ENCODE peak calls at places on chromosomes 1 and 21, in nine cellular contexts. One of them, this sample, is unnamed.

GRCh38 chr1:100760511-100760910 is 41.0 kb downstream of the VCAM1 start:
- DNase-seq in Ammon's horn: no peak
- DNase-seq in sciatic nerve: no peak
- DNase-seq in LHCN-M2: no peak
- DNase-seq in stimulated activated effector memory CD8-positive, alpha-beta T cell treated with anti-CD3 and anti-CD28 coated beads, Interleukin-12 subunit alpha, Interleukin-12 subunit beta, amount 100 ng/mL, for 72 hours: no peak
- DNase-seq in left colon: no peak
- DNase-seq in GM20000: no peak
- DNase-seq in left cardiac atrium: no peak
- DNase-seq in AG10803: no peak
- DNase-seq in this sample: no peak

GRCh38 chr1:68321084-68321685 is 88.9 kb upstream of the WLS start:
- DNase-seq in Ammon's horn: peak; percentile 77
- DNase-seq in sciatic nerve: peak; percentile 75
- DNase-seq in LHCN-M2: no peak
- DNase-seq in stimulated activated effector memory CD8-positive, alpha-beta T cell treated with anti-CD3 and anti-CD28 coated beads, Interleukin-12 subunit alpha, Interleukin-12 subunit beta, amount 100 ng/mL, for 72 hours: no peak
- DNase-seq in left colon: peak; percentile 83
- DNase-seq in GM20000: peak; percentile 16
- DNase-seq in left cardiac atrium: peak; percentile 74
- DNase-seq in AG10803: peak; percentile 60
- DNase-seq in this sample: peak; percentile 64

GRCh38 chr1:46549697-46550681 is 1.5 kb downstream of the KNCN start:
- DNase-seq in Ammon's horn: peak; percentile 72
- DNase-seq in sciatic nerve: no peak
- DNase-seq in LHCN-M2: peak; percentile 50
- DNase-seq in stimulated activated effector memory CD8-positive, alpha-beta T cell treated with anti-CD3 and anti-CD28 coated beads, Interleukin-12 subunit alpha, Interleukin-12 subunit beta, amount 100 ng/mL, for 72 hours: peak; percentile 66
- DNase-seq in left colon: no peak
- DNase-seq in GM20000: no peak
- DNase-seq in left cardiac atrium: peak; percentile 22
- DNase-seq in AG10803: peak; percentile 63
- DNase-seq in this sample: peak; percentile 45

GRCh38 chr1:154595621-154596020 is 12.4 kb downstream of the ADAR start:
- DNase-seq in Ammon's horn: no peak
- DNase-seq in sciatic nerve: no peak
- DNase-seq in LHCN-M2: peak; percentile 30
- DNase-seq in stimulated activated effector memory CD8-positive, alpha-beta T cell treated with anti-CD3 and anti-CD28 coated beads, Interleukin-12 subunit alpha, Interleukin-12 subunit beta, amount 100 ng/mL, for 72 hours: no peak
- DNase-seq in left colon: no peak
- DNase-seq in GM20000: no peak
- DNase-seq in left cardiac atrium: no peak
- DNase-seq in AG10803: peak; percentile 17
- DNase-seq in this sample: no peak

GRCh38 chr1:184359909-184360308 is 26.9 kb upstream of the C1orf21 start:
- DNase-seq in Ammon's horn: no peak
- DNase-seq in sciatic nerve: no peak
- DNase-seq in LHCN-M2: no peak
- DNase-seq in stimulated activated effector memory CD8-positive, alpha-beta T cell treated with anti-CD3 and anti-CD28 coated beads, Interleukin-12 subunit alpha, Interleukin-12 subunit beta, amount 100 ng/mL, for 72 hours: no peak
- DNase-seq in left colon: no peak
- DNase-seq in GM20000: no peak
- DNase-seq in left cardiac atrium: no peak
- DNase-seq in AG10803: no peak
- DNase-seq in this sample: no peak

GRCh38 chr1:1627261-1627841 is 4.6 kb upstream of the MMP23B start:
- DNase-seq in Ammon's horn: no peak
- DNase-seq in sciatic nerve: no peak
- DNase-seq in LHCN-M2: no peak
- DNase-seq in stimulated activated effector memory CD8-positive, alpha-beta T cell treated with anti-CD3 and anti-CD28 coated beads, Interleukin-12 subunit alpha, Interleukin-12 subunit beta, amount 100 ng/mL, for 72 hours: no peak
- DNase-seq in left colon: peak; percentile 84
- DNase-seq in GM20000: no peak
- DNase-seq in left cardiac atrium: no peak
- DNase-seq in AG10803: no peak
- DNase-seq in this sample: peak; percentile 78

GRCh38 chr1:211356723-211357418 is 30.2 kb downstream of the TRAF5 start:
- DNase-seq in Ammon's horn: peak; percentile 27
- DNase-seq in sciatic nerve: no peak
- DNase-seq in LHCN-M2: peak; percentile 44
- DNase-seq in stimulated activated effector memory CD8-positive, alpha-beta T cell treated with anti-CD3 and anti-CD28 coated beads, Interleukin-12 subunit alpha, Interleukin-12 subunit beta, amount 100 ng/mL, for 72 hours: no peak
- DNase-seq in left colon: no peak
- DNase-seq in GM20000: no peak
- DNase-seq in left cardiac atrium: no peak
- DNase-seq in AG10803: peak; percentile 73
- DNase-seq in this sample: no peak

GRCh38 chr1:113282011-113282896 is 108.1 kb upstream of the MAGI3 start:
- DNase-seq in Ammon's horn: no peak
- DNase-seq in sciatic nerve: no peak
- DNase-seq in LHCN-M2: no peak
- DNase-seq in stimulated activated effector memory CD8-positive, alpha-beta T cell treated with anti-CD3 and anti-CD28 coated beads, Interleukin-12 subunit alpha, Interleukin-12 subunit beta, amount 100 ng/mL, for 72 hours: no peak
- DNase-seq in left colon: no peak
- DNase-seq in GM20000: no peak
- DNase-seq in left cardiac atrium: no peak
- DNase-seq in AG10803: no peak
- DNase-seq in this sample: no peak

GRCh38 chr21:34027727-34028461 is 45.5 kb upstream of the MRPS6 start:
- DNase-seq in Ammon's horn: no peak
- DNase-seq in sciatic nerve: no peak
- DNase-seq in LHCN-M2: no peak
- DNase-seq in stimulated activated effector memory CD8-positive, alpha-beta T cell treated with anti-CD3 and anti-CD28 coated beads, Interleukin-12 subunit alpha, Interleukin-12 subunit beta, amount 100 ng/mL, for 72 hours: no peak
- DNase-seq in left colon: no peak
- DNase-seq in GM20000: no peak
- DNase-seq in left cardiac atrium: no peak
- DNase-seq in AG10803: peak; percentile 36
- DNase-seq in this sample: no peak

GRCh38 chr1:153953859-153954365 is 4.5 kb downstream of the CRTC2 start:
- DNase-seq in Ammon's horn: no peak
- DNase-seq in sciatic nerve: no peak
- DNase-seq in LHCN-M2: no peak
- DNase-seq in stimulated activated effector memory CD8-positive, alpha-beta T cell treated with anti-CD3 and anti-CD28 coated beads, Interleukin-12 subunit alpha, Interleukin-12 subunit beta, amount 100 ng/mL, for 72 hours: no peak
- DNase-seq in left colon: no peak
- DNase-seq in GM20000: no peak
- DNase-seq in left cardiac atrium: no peak
- DNase-seq in AG10803: no peak
- DNase-seq in this sample: no peak

GRCh38 chr1:152859696-152860095 is at the start of gene LCE7A:
- DNase-seq in Ammon's horn: no peak
- DNase-seq in sciatic nerve: no peak
- DNase-seq in LHCN-M2: no peak
- DNase-seq in stimulated activated effector memory CD8-positive, alpha-beta T cell treated with anti-CD3 and anti-CD28 coated beads, Interleukin-12 subunit alpha, Interleukin-12 subunit beta, amount 100 ng/mL, for 72 hours: no peak
- DNase-seq in left colon: no peak
- DNase-seq in GM20000: no peak
- DNase-seq in left cardiac atrium: no peak
- DNase-seq in AG10803: no peak
- DNase-seq in this sample: no peak

GRCh38 chr1:37033355-37034291 is 692 bp downstream of the GRIK3 start:
- DNase-seq in Ammon's horn: no peak
- DNase-seq in sciatic nerve: no peak
- DNase-seq in LHCN-M2: no peak
- DNase-seq in stimulated activated effector memory CD8-positive, alpha-beta T cell treated with anti-CD3 and anti-CD28 coated beads, Interleukin-12 subunit alpha, Interleukin-12 subunit beta, amount 100 ng/mL, for 72 hours: no peak
- DNase-seq in left colon: no peak
- DNase-seq in GM20000: peak; percentile 38
- DNase-seq in left cardiac atrium: no peak
- DNase-seq in AG10803: no peak
- DNase-seq in this sample: no peak

GRCh38 chr1:93964777-93965200 is 55.6 kb upstream of the GCLM start:
- DNase-seq in Ammon's horn: no peak
- DNase-seq in sciatic nerve: no peak
- DNase-seq in LHCN-M2: no peak
- DNase-seq in stimulated activated effector memory CD8-positive, alpha-beta T cell treated with anti-CD3 and anti-CD28 coated beads, Interleukin-12 subunit alpha, Interleukin-12 subunit beta, amount 100 ng/mL, for 72 hours: no peak
- DNase-seq in left colon: no peak
- DNase-seq in GM20000: no peak
- DNase-seq in left cardiac atrium: no peak
- DNase-seq in AG10803: peak; percentile 32
- DNase-seq in this sample: peak; percentile 71

GRCh38 chr1:111195002-111195684 is 5.3 kb downstream of the DENND2D start:
- DNase-seq in Ammon's horn: no peak
- DNase-seq in sciatic nerve: no peak
- DNase-seq in LHCN-M2: no peak
- DNase-seq in stimulated activated effector memory CD8-positive, alpha-beta T cell treated with anti-CD3 and anti-CD28 coated beads, Interleukin-12 subunit alpha, Interleukin-12 subunit beta, amount 100 ng/mL, for 72 hours: no peak
- DNase-seq in left colon: no peak
- DNase-seq in GM20000: no peak
- DNase-seq in left cardiac atrium: no peak
- DNase-seq in AG10803: no peak
- DNase-seq in this sample: no peak

GRCh38 chr1:208209896-208210589 is 34.1 kb downstream of the PLXNA2 start:
- DNase-seq in Ammon's horn: no peak
- DNase-seq in sciatic nerve: no peak
- DNase-seq in LHCN-M2: no peak
- DNase-seq in stimulated activated effector memory CD8-positive, alpha-beta T cell treated with anti-CD3 and anti-CD28 coated beads, Interleukin-12 subunit alpha, Interleukin-12 subunit beta, amount 100 ng/mL, for 72 hours: no peak
- DNase-seq in left colon: no peak
- DNase-seq in GM20000: no peak
- DNase-seq in left cardiac atrium: no peak
- DNase-seq in AG10803: no peak
- DNase-seq in this sample: no peak

GRCh38 chr1:206935491-206936067 is 10.7 kb downstream of the PIGR start:
- DNase-seq in Ammon's horn: no peak
- DNase-seq in sciatic nerve: no peak
- DNase-seq in LHCN-M2: peak; percentile 24
- DNase-seq in stimulated activated effector memory CD8-positive, alpha-beta T cell treated with anti-CD3 and anti-CD28 coated beads, Interleukin-12 subunit alpha, Interleukin-12 subunit beta, amount 100 ng/mL, for 72 hours: peak; percentile 72
- DNase-seq in left colon: peak; percentile 59
- DNase-seq in GM20000: peak; percentile 53
- DNase-seq in left cardiac atrium: no peak
- DNase-seq in AG10803: no peak
- DNase-seq in this sample: no peak

GRCh38 chr1:53189061-53189460 is 7.6 kb upstream of the CPT2 start:
- DNase-seq in Ammon's horn: no peak
- DNase-seq in sciatic nerve: no peak
- DNase-seq in LHCN-M2: no peak
- DNase-seq in stimulated activated effector memory CD8-positive, alpha-beta T cell treated with anti-CD3 and anti-CD28 coated beads, Interleukin-12 subunit alpha, Interleukin-12 subunit beta, amount 100 ng/mL, for 72 hours: no peak
- DNase-seq in left colon: no peak
- DNase-seq in GM20000: no peak
- DNase-seq in left cardiac atrium: no peak
- DNase-seq in AG10803: no peak
- DNase-seq in this sample: no peak

GRCh38 chr1:173420330-173420806 is 56.8 kb upstream of the PRDX6 start:
- DNase-seq in Ammon's horn: peak; percentile 62
- DNase-seq in sciatic nerve: peak; percentile 62
- DNase-seq in LHCN-M2: peak; percentile 86
- DNase-seq in stimulated activated effector memory CD8-positive, alpha-beta T cell treated with anti-CD3 and anti-CD28 coated beads, Interleukin-12 subunit alpha, Interleukin-12 subunit beta, amount 100 ng/mL, for 72 hours: peak; percentile 78
- DNase-seq in left colon: peak; percentile 60
- DNase-seq in GM20000: no peak
- DNase-seq in left cardiac atrium: peak; percentile 62
- DNase-seq in AG10803: peak; percentile 71
- DNase-seq in this sample: no peak

GRCh38 chr1:176102700-176103244 is 104.3 kb downstream of the COP1 start:
- DNase-seq in Ammon's horn: no peak
- DNase-seq in sciatic nerve: no peak
- DNase-seq in LHCN-M2: no peak
- DNase-seq in stimulated activated effector memory CD8-positive, alpha-beta T cell treated with anti-CD3 and anti-CD28 coated beads, Interleukin-12 subunit alpha, Interleukin-12 subunit beta, amount 100 ng/mL, for 72 hours: no peak
- DNase-seq in left colon: no peak
- DNase-seq in GM20000: no peak
- DNase-seq in left cardiac atrium: no peak
- DNase-seq in AG10803: peak; percentile 1
- DNase-seq in this sample: no peak

GRCh38 chr1:197042676-197043341 is 24.3 kb downstream of the F13B start:
- DNase-seq in Ammon's horn: no peak
- DNase-seq in sciatic nerve: no peak
- DNase-seq in LHCN-M2: no peak
- DNase-seq in stimulated activated effector memory CD8-positive, alpha-beta T cell treated with anti-CD3 and anti-CD28 coated beads, Interleukin-12 subunit alpha, Interleukin-12 subunit beta, amount 100 ng/mL, for 72 hours: no peak
- DNase-seq in left colon: no peak
- DNase-seq in GM20000: no peak
- DNase-seq in left cardiac atrium: no peak
- DNase-seq in AG10803: no peak
- DNase-seq in this sample: no peak

GRCh38 chr1:58548381-58548780 is 1.9 kb upstream of the OMA1 start:
- DNase-seq in Ammon's horn: no peak
- DNase-seq in sciatic nerve: no peak
- DNase-seq in LHCN-M2: no peak
- DNase-seq in stimulated activated effector memory CD8-positive, alpha-beta T cell treated with anti-CD3 and anti-CD28 coated beads, Interleukin-12 subunit alpha, Interleukin-12 subunit beta, amount 100 ng/mL, for 72 hours: no peak
- DNase-seq in left colon: no peak
- DNase-seq in GM20000: no peak
- DNase-seq in left cardiac atrium: no peak
- DNase-seq in AG10803: no peak
- DNase-seq in this sample: no peak

GRCh38 chr1:92748138-92748537 is 36.8 kb downstream of the EVI5 start:
- DNase-seq in Ammon's horn: no peak
- DNase-seq in sciatic nerve: no peak
- DNase-seq in LHCN-M2: no peak
- DNase-seq in stimulated activated effector memory CD8-positive, alpha-beta T cell treated with anti-CD3 and anti-CD28 coated beads, Interleukin-12 subunit alpha, Interleukin-12 subunit beta, amount 100 ng/mL, for 72 hours: no peak
- DNase-seq in left colon: no peak
- DNase-seq in GM20000: no peak
- DNase-seq in left cardiac atrium: no peak
- DNase-seq in AG10803: no peak
- DNase-seq in this sample: no peak

GRCh38 chr1:107480548-107480947 is 339.7 kb downstream of the NTNG1 start:
- DNase-seq in Ammon's horn: peak; percentile 64
- DNase-seq in sciatic nerve: no peak
- DNase-seq in LHCN-M2: no peak
- DNase-seq in stimulated activated effector memory CD8-positive, alpha-beta T cell treated with anti-CD3 and anti-CD28 coated beads, Interleukin-12 subunit alpha, Interleukin-12 subunit beta, amount 100 ng/mL, for 72 hours: no peak
- DNase-seq in left colon: peak; percentile 31
- DNase-seq in GM20000: peak; percentile 36
- DNase-seq in left cardiac atrium: no peak
- DNase-seq in AG10803: peak; percentile 12
- DNase-seq in this sample: no peak

GRCh38 chr1:63063367-63063766 is 259.0 kb upstream of the FOXD3 start:
- DNase-seq in Ammon's horn: no peak
- DNase-seq in sciatic nerve: no peak
- DNase-seq in LHCN-M2: no peak
- DNase-seq in stimulated activated effector memory CD8-positive, alpha-beta T cell treated with anti-CD3 and anti-CD28 coated beads, Interleukin-12 subunit alpha, Interleukin-12 subunit beta, amount 100 ng/mL, for 72 hours: no peak
- DNase-seq in left colon: no peak
- DNase-seq in GM20000: no peak
- DNase-seq in left cardiac atrium: no peak
- DNase-seq in AG10803: no peak
- DNase-seq in this sample: no peak

GRCh38 chr1:43711049-43711448 is 3.7 kb downstream of the ST3GAL3 start:
- DNase-seq in Ammon's horn: no peak
- DNase-seq in sciatic nerve: no peak
- DNase-seq in LHCN-M2: peak; percentile 89
- DNase-seq in stimulated activated effector memory CD8-positive, alpha-beta T cell treated with anti-CD3 and anti-CD28 coated beads, Interleukin-12 subunit alpha, Interleukin-12 subunit beta, amount 100 ng/mL, for 72 hours: no peak
- DNase-seq in left colon: no peak
- DNase-seq in GM20000: no peak
- DNase-seq in left cardiac atrium: no peak
- DNase-seq in AG10803: peak; percentile 80
- DNase-seq in this sample: no peak

GRCh38 chr1:166377896-166378295 is 211.1 kb upstream of the FAM78B start:
- DNase-seq in Ammon's horn: no peak
- DNase-seq in sciatic nerve: no peak
- DNase-seq in LHCN-M2: no peak
- DNase-seq in stimulated activated effector memory CD8-positive, alpha-beta T cell treated with anti-CD3 and anti-CD28 coated beads, Interleukin-12 subunit alpha, Interleukin-12 subunit beta, amount 100 ng/mL, for 72 hours: no peak
- DNase-seq in left colon: no peak
- DNase-seq in GM20000: no peak
- DNase-seq in left cardiac atrium: no peak
- DNase-seq in AG10803: no peak
- DNase-seq in this sample: no peak

GRCh38 chr21:35204125-35204524 is 155.0 kb upstream of the RUNX1 start:
- DNase-seq in Ammon's horn: no peak
- DNase-seq in sciatic nerve: no peak
- DNase-seq in LHCN-M2: no peak
- DNase-seq in stimulated activated effector memory CD8-positive, alpha-beta T cell treated with anti-CD3 and anti-CD28 coated beads, Interleukin-12 subunit alpha, Interleukin-12 subunit beta, amount 100 ng/mL, for 72 hours: no peak
- DNase-seq in left colon: no peak
- DNase-seq in GM20000: no peak
- DNase-seq in left cardiac atrium: no peak
- DNase-seq in AG10803: no peak
- DNase-seq in this sample: no peak

GRCh38 chr1:32332290-32333079 is 3.5 kb downstream of the MARCKSL1 start:
- DNase-seq in Ammon's horn: peak; percentile 66
- DNase-seq in sciatic nerve: no peak
- DNase-seq in LHCN-M2: no peak
- DNase-seq in stimulated activated effector memory CD8-positive, alpha-beta T cell treated with anti-CD3 and anti-CD28 coated beads, Interleukin-12 subunit alpha, Interleukin-12 subunit beta, amount 100 ng/mL, for 72 hours: no peak
- DNase-seq in left colon: peak; percentile 38
- DNase-seq in GM20000: no peak
- DNase-seq in left cardiac atrium: no peak
- DNase-seq in AG10803: no peak
- DNase-seq in this sample: no peak

GRCh38 chr21:35989185-35989735 is 71.1 kb downstream of the SETD4 start:
- DNase-seq in Ammon's horn: no peak
- DNase-seq in sciatic nerve: peak; percentile 73
- DNase-seq in LHCN-M2: peak; percentile 11
- DNase-seq in stimulated activated effector memory CD8-positive, alpha-beta T cell treated with anti-CD3 and anti-CD28 coated beads, Interleukin-12 subunit alpha, Interleukin-12 subunit beta, amount 100 ng/mL, for 72 hours: no peak
- DNase-seq in left colon: peak; percentile 43
- DNase-seq in GM20000: no peak
- DNase-seq in left cardiac atrium: peak; percentile 53
- DNase-seq in AG10803: peak; percentile 84
- DNase-seq in this sample: no peak

GRCh38 chr1:183048087-183049085 is 25.2 kb downstream of the LAMC1 start:
- DNase-seq in Ammon's horn: no peak
- DNase-seq in sciatic nerve: no peak
- DNase-seq in LHCN-M2: no peak
- DNase-seq in stimulated activated effector memory CD8-positive, alpha-beta T cell treated with anti-CD3 and anti-CD28 coated beads, Interleukin-12 subunit alpha, Interleukin-12 subunit beta, amount 100 ng/mL, for 72 hours: no peak
- DNase-seq in left colon: no peak
- DNase-seq in GM20000: peak; percentile 42
- DNase-seq in left cardiac atrium: no peak
- DNase-seq in AG10803: no peak
- DNase-seq in this sample: no peak

GRCh38 chr1:110048923-110049601 is 14.6 kb downstream of the STRIP1 start:
- DNase-seq in Ammon's horn: peak; percentile 71
- DNase-seq in sciatic nerve: no peak
- DNase-seq in LHCN-M2: peak; percentile 9
- DNase-seq in stimulated activated effector memory CD8-positive, alpha-beta T cell treated with anti-CD3 and anti-CD28 coated beads, Interleukin-12 subunit alpha, Interleukin-12 subunit beta, amount 100 ng/mL, for 72 hours: no peak
- DNase-seq in left colon: peak; percentile 49
- DNase-seq in GM20000: no peak
- DNase-seq in left cardiac atrium: no peak
- DNase-seq in AG10803: no peak
- DNase-seq in this sample: no peak